ENCODE peak calls at places on chromosome 16, in four cellular contexts. One of them, this sample, is unnamed.

GRCh38 chr16:28531777-28532744 is 6.7 kb downstream of the NUPR1 start:
- DNase-seq in PC-3: no peak
- DNase-seq in mesendoderm: peak; percentile 67
- DNase-seq in Karpas-422: peak; percentile 41
- DNase-seq in this sample: no peak

GRCh38 chr16:63938661-63939060 is 1183.2 kb downstream of the CDH11 start:
- DNase-seq in PC-3: no peak
- DNase-seq in mesendoderm: no peak
- DNase-seq in Karpas-422: no peak
- DNase-seq in this sample: no peak

GRCh38 chr16:87000007-87000406 is 317.2 kb downstream of the C16orf95 start:
- DNase-seq in PC-3: peak; percentile 4
- DNase-seq in mesendoderm: no peak
- DNase-seq in Karpas-422: no peak
- DNase-seq in this sample: no peak

GRCh38 chr16:62240722-62241121 is 204.5 kb upstream of the CDH8 start:
- DNase-seq in PC-3: no peak
- DNase-seq in mesendoderm: no peak
- DNase-seq in Karpas-422: no peak
- DNase-seq in this sample: no peak

GRCh38 chr16:47815655-47816054 is 340.1 kb downstream of the ABCC12 start:
- DNase-seq in PC-3: no peak
- DNase-seq in mesendoderm: no peak
- DNase-seq in Karpas-422: no peak
- DNase-seq in this sample: no peak

GRCh38 chr16:48384305-48384981 is 770 bp downstream of the SIAH1 start:
- DNase-seq in PC-3: peak; percentile 24
- DNase-seq in mesendoderm: peak; percentile 66
- DNase-seq in Karpas-422: peak; percentile 47
- DNase-seq in this sample: no peak

GRCh38 chr16:49085689-49086088 is 195.9 kb downstream of the CBLN1 start:
- DNase-seq in PC-3: no peak
- DNase-seq in mesendoderm: no peak
- DNase-seq in Karpas-422: no peak
- DNase-seq in this sample: no peak

GRCh38 chr16:75095204-75095621 is 21.4 kb downstream of the LDHD start:
- DNase-seq in PC-3: no peak
- DNase-seq in mesendoderm: no peak
- DNase-seq in Karpas-422: no peak
- DNase-seq in this sample: no peak

GRCh38 chr16:66364117-66364958 is 2.2 kb upstream of the CDH5 start:
- DNase-seq in PC-3: peak; percentile 53
- DNase-seq in mesendoderm: peak; percentile 51
- DNase-seq in Karpas-422: no peak
- DNase-seq in this sample: no peak

GRCh38 chr16:56683424-56684162 is 1.3 kb downstream of the MT1X start:
- DNase-seq in PC-3: no peak
- DNase-seq in mesendoderm: no peak
- DNase-seq in Karpas-422: no peak
- DNase-seq in this sample: no peak

GRCh38 chr16:619476-620100 is 11.2 kb upstream of the WFIKKN1 start:
- DNase-seq in PC-3: no peak
- DNase-seq in mesendoderm: no peak
- DNase-seq in Karpas-422: no peak
- DNase-seq in this sample: no peak

GRCh38 chr16:88299751-88300462 is 82.9 kb upstream of the ZNF469 start:
- DNase-seq in PC-3: no peak
- DNase-seq in mesendoderm: no peak
- DNase-seq in Karpas-422: no peak
- DNase-seq in this sample: no peak

DNA sequence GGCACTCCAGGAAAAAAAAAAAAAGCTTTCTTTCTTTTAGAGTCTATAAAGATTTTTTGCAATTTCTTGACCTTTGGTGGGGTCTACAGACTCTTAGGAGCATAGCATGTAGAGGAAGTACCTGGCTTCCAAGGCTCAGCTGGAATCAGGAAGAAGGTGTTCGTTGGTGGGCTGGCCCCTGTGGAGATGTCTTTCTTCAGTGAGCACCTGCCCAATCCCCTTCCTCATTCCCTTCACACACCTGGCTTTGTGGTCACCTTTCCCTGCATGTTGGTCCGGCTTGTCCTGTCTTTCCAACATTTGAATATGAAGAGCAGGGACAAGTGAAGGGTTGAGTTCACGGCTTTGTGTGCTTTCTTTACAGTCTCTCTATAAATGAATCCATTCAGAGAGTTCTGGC is 352.4 kb downstream of the HAPSTR1 start:
- DNase-seq in PC-3: no peak
- DNase-seq in mesendoderm: no peak
- DNase-seq in Karpas-422: no peak
- DNase-seq in this sample: no peak
- H3K4me1 ChIP-seq in PC-3: no peaks in the 10 kb centered on the region
- H3K4me1 ChIP-seq in mesendoderm: no peaks in the 10 kb centered on the region
- H3K4me1 ChIP-seq in Karpas-422: no peaks in the 10 kb centered on the region
- H3K4me1 ChIP-seq in this sample: no peaks in the 10 kb centered on the region

DNA sequence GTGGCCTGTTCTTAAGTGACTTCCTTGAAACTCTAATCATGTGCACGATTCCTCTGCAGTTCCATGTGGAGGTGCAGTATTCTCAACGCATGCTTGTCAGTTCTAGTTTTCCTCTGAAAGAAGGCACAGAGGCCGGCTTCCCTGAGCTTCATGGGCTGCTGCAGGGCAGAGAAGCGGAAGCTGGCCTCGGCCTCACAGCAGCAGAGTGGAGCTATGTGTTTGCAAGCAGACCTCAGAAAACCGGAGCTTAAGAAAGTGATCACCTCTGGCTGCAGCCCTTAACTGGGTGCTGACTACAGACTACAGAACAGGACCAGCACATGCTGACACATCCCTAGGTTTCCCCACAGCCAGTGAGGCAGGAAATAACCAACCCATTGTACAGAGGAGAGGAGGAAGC is 500.7 kb downstream of the GRIN2A start:
- DNase-seq in PC-3: no peak
- DNase-seq in mesendoderm: no peak
- DNase-seq in Karpas-422: no peak
- DNase-seq in this sample: no peak
- H3K9ac ChIP-seq in PC-3: no peak overlapping the region
- H3K9ac ChIP-seq in mesendoderm: no peak overlapping the region
- H3K9ac ChIP-seq in Karpas-422: no peak overlapping the region
- H3K9ac ChIP-seq in this sample: no peak overlapping the region

GRCh38 chr16:15993946-15994665 is 44.7 kb downstream of the ABCC1 start:
- DNase-seq in PC-3: no peak
- DNase-seq in mesendoderm: no peak
- DNase-seq in Karpas-422: no peak
- DNase-seq in this sample: no peak
- H3K4me1 ChIP-seq in PC-3: peaks cover 24% of the 10 kb centered on the region
- H3K4me1 ChIP-seq in mesendoderm: peaks cover 4% of the 10 kb centered on the region
- H3K4me1 ChIP-seq in Karpas-422: peaks cover 5% of the 10 kb centered on the region
- H3K4me1 ChIP-seq in this sample: peaks cover 8% of the 10 kb centered on the region

DNA sequence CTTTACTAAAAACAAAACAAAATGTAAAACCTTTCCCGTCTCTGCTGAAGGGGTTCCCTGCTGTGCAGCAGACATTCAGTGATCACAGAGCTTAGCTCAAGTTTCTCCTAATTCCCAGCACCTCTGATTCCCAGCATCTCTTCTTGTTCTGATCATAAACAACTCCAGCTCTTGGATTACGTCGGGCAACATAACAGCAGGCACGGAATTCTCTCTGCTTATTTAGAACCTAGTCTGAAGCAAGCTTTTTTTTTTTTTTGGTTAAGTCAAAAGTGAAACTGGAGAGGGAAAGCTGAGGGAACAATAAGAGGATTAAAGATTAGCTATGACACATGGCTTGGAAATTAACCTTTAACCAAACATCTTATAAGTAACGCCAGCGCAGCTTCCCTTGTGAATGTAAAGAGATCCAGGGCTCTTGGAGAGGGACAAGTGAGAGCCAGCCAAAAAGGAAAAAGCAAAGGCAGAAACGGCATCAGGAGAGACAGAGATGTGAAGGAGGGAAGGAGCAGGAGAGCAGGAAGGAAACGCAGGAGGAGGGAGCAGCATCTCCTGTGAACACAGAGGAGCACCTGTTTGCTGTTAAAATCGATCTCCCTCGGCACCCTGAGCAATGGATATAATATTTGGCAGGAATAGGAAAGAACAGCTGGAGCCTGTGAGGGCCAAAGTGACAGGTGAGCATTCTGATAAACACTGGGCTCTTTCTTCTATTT is at the start of gene BCO1:
- DNase-seq in PC-3: peak; percentile 53
- DNase-seq in mesendoderm: peak; percentile 54
- DNase-seq in Karpas-422: no peak
- DNase-seq in this sample: no peak
- H3K9ac ChIP-seq in PC-3: no peak within 1 kb of the TSS
- H3K9ac ChIP-seq in mesendoderm: no peak within 1 kb of the TSS
- H3K9ac ChIP-seq in Karpas-422: no peak within 1 kb of the TSS
- H3K9ac ChIP-seq in this sample: no peak within 1 kb of the TSS

This sample was measured in GM12878.